ENCODE peak calls at places on chromosomes 7 and 10, in four cellular contexts. V, T, J and U are unnamed samples. For H3K4me1 and H3K27me3, the result is how much of the 10 kb centered on the place peaks cover.

GRCh38 chr10:79038841-79039201 is 29.9 kb upstream of the ZMIZ1 start:
- DNase-seq in V (no peak), T (no peak), J (no peak), U (no peak)

GRCh38 chr7:151349507-151349853 is 7.9 kb downstream of the NUB1 start:
- DNase-seq in V (no peak), T (no peak), J (no peak), U (no peak)

GRCh38 chr10:50396491-50397311 is 145.4 kb upstream of the ASAH2 start:
- DNase-seq in V (no peak), T (no peak), J (no peak), U (no peak)

GRCh38 chr7:87628780-87629569 is 777 bp downstream of the RUNDC3B start:
- DNase-seq in V (peak), T (no peak), J (no peak), U (peak)

GRCh38 chr7:120864146-120864920 is 6.4 kb upstream of the TSPAN12 start:
- DNase-seq in V (no peak), T (no peak), J (no peak), U (no peak)

GRCh38 chr10:44301781-44302400 is 83.0 kb downstream of the CXCL12 start:
- DNase-seq in V (no peak), T (no peak), J (no peak), U (no peak)

GRCh38 chr10:73116017-73116416 is 5.8 kb downstream of the NUDT13 start:
- DNase-seq in V (no peak), T (no peak), J (no peak), U (no peak)

GRCh38 chr10:62817120-62817762 is 1.1 kb upstream of the EGR2 start:
- DNase-seq in V (peak), T (peak), J (no peak), U (peak)

GRCh38 chr10:88991161-88991899 is 732 bp downstream of the FAS start:
- DNase-seq in V (peak), T (peak), J (no peak), U (peak)

GRCh38 chr7:116162236-116162635 is 48.1 kb upstream of the TES start:
- DNase-seq in V (no peak), T (no peak), J (no peak), U (no peak)
- H3K4me1 ChIP-seq in V (under half), T (under half), J (under half), U (under half)

GRCh38 chr7:96992624-96993452 is 12.5 kb upstream of the DLX6 start:
- DNase-seq in V (no peak), T (no peak), J (no peak), U (no peak)

GRCh38 chr7:96993980-96994379 is 11.4 kb upstream of the DLX6 start:
- DNase-seq in V (no peak), T (no peak), J (no peak), U (no peak)

GRCh38 chr7:96991850-96992623 is 13.3 kb upstream of the DLX6 start:
- DNase-seq in V (no peak), T (no peak), J (no peak), U (no peak)

GRCh38 chr7:96995406-96996110 is 9.8 kb upstream of the DLX6 start:
- DNase-seq in V (no peak), T (no peak), J (no peak), U (no peak)

GRCh38 chr7:96993453-96993865 is 11.9 kb upstream of the DLX6 start:
- DNase-seq in V (no peak), T (no peak), J (no peak), U (no peak)
- H3K27me3 ChIP-seq in V (half or more), T (half or more), J (under half), U (under half)

GRCh38 chr7:7181519-7182155 is 707 bp upstream of the C1GALT1 start:
- DNase-seq in V (peak), T (no peak), J (peak), U (peak)
- H3K4me1 ChIP-seq in V (under half), T (under half), J (under half), U (under half)

GRCh38 chr10:101145750-101146391 is 14.8 kb downstream of the TLX1 start:
- DNase-seq in V (no peak), T (no peak), J (no peak), U (no peak)
- H3K27me3 ChIP-seq in V (under half), T (half or more), J (under half), U (under half)

DNA sequence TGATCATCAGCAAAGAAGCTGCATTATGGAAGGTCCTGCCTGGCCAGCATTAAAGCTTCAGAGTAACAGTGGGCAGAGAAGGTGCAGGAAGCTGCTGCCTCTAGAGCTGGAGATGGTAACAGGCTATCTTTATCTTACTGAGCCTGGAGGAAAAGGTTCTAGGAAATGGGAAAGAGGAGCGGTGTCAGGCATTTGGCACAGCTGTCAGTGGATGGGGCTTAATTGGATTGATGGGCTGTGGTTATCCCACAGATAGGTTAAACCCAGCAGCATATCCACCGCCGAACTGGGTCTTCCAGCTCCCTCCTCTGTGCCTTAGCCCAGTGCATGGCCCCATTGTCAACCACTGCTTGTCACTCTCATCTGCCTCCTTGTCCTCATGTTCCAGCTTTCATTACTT is 127.6 kb downstream of the CCNY start:
- DNase-seq in V (no peak), T (no peak), J (no peak), U (no peak)
- H3K4me1 ChIP-seq in V (under half), T (half or more), J (under half), U (under half)